ENCODE peak calls at places on chromosomes 2 and 18, in seven cellular contexts. L is right lobe of liver, X is HepG2, C is AG04450, B is osteoblast, K is kidney, J is A549. S is an unnamed sample.

GRCh38 chr18:46073474-46074331 is 1.6 kb upstream of the PSTPIP2 start:
- DNase-seq in X (peak), C (no peak), K (no peak), B (peak), L (no peak), J (no peak), S (no peak)

GRCh38 chr2:234446404-234447076 is 50.3 kb downstream of the ARL4C start:
- DNase-seq in J (no peak), C (no peak), K (peak), B (no peak), X (no peak), L (peak), S (no peak)

GRCh38 chr18:32349728-32350395 is 120.8 kb downstream of the GAREM1 start:
- DNase-seq in X (peak), L (peak), C (peak), K (no peak), J (peak), B (peak), S (peak)

GRCh38 chr2:182503886-182504285 is 77.0 kb upstream of the PDE1A start:
- DNase-seq in J (no peak), K (no peak), C (peak), X (no peak), L (no peak), B (no peak), S (no peak)

GRCh38 chr2:143354050-143354449 is 224.8 kb downstream of the ARHGAP15 start:
- DNase-seq in C (no peak), J (no peak), X (no peak), L (no peak), K (no peak), B (no peak), S (no peak)

GRCh38 chr2:101026923-101027469 is 24.9 kb downstream of the RPL31 start:
- DNase-seq in C (no peak), J (no peak), K (no peak), L (no peak), X (no peak), B (no peak), S (no peak)

GRCh38 chr2:128692895-128693519 is 374.3 kb upstream of the HS6ST1 start:
- DNase-seq in X (no peak), C (no peak), L (no peak), K (no peak), B (no peak), J (no peak), S (no peak)

GRCh38 chr2:215476424-215476823 is 40.6 kb upstream of the FN1 start:
- DNase-seq in B (peak), J (no peak), K (no peak), C (no peak), L (no peak), X (no peak), S (no peak)

GRCh38 chr2:24652265-24653232 is 140.6 kb downstream of the PTRHD1 start:
- DNase-seq in C (no peak), B (no peak), J (no peak), K (no peak), L (no peak), X (no peak), S (no peak)

GRCh38 chr2:218091743-218092142 is 22.7 kb downstream of the RUFY4 start:
- DNase-seq in C (no peak), L (no peak), J (no peak), X (no peak), B (no peak), K (no peak), S (no peak)

GRCh38 chr18:62558015-62558663 is 35.3 kb downstream of the ZCCHC2 start:
- DNase-seq in K (no peak), B (no peak), X (no peak), L (no peak), J (no peak), C (no peak), S (no peak)

GRCh38 chr2:108936868-108937265 is 52.2 kb downstream of the EDAR start:
- DNase-seq in K (peak), C (no peak), L (no peak), B (peak), X (no peak), J (no peak), S (no peak)

GRCh38 chr2:33093293-33093692 is 146.5 kb downstream of the LTBP1 start:
- DNase-seq in X (no peak), B (no peak), L (no peak), J (no peak), C (no peak), K (no peak), S (no peak)

GRCh38 chr2:40421643-40422297 is 30.1 kb downstream of the SLC8A1 start:
- DNase-seq in J (no peak), C (no peak), L (no peak), K (no peak), X (no peak), B (peak), S (no peak)

GRCh38 chr18:13288509-13289138 is 70.1 kb downstream of the LDLRAD4 start:
- DNase-seq in J (no peak), K (no peak), C (no peak), B (no peak), L (no peak), X (no peak), S (no peak)

GRCh38 chr2:157726946-157727345 is 98.3 kb upstream of the ACVR1C start:
- DNase-seq in X (no peak), J (no peak), K (no peak), B (peak), C (no peak), L (no peak), S (no peak)
- H3K4me3 ChIP-seq in X (no peak), J (no peak), K (no peak), B (no peak), C (no peak), L (no peak), S (no peak)

GRCh38 chr2:106096446-106097369 is 97.4 kb downstream of the UXS1 start:
- DNase-seq in X (no peak), J (no peak), K (no peak), C (no peak), B (peak), L (no peak), S (no peak)
- H3K27ac ChIP-seq in X (no peak), J (no peak), K (no peak), C (no peak), B (no peak), L (no peak), S (no peak)

GRCh38 chr2:84526562-84526961 is 10.3 kb downstream of the DNAH6 start:
- DNase-seq in B (peak), J (no peak), X (no peak), K (no peak), L (no peak), C (no peak), S (no peak)
- TF ChIP-seq CTCF in B (no peak), J (peak), X (no peak), K (no peak), L (no peak), C (peak), S (peak)

GRCh38 chr2:45763256-45763655 is 111.8 kb downstream of the PRKCE start:
- DNase-seq in L (no peak), B (no peak), X (no peak), C (no peak), K (no peak), J (no peak), S (no peak)

GRCh38 chr2:45763797-45764196 is 112.3 kb downstream of the PRKCE start:
- DNase-seq in J (no peak), K (no peak), B (no peak), X (no peak), L (no peak), C (no peak), S (no peak)

GRCh38 chr2:45769786-45770576 is 118.5 kb downstream of the PRKCE start:
- DNase-seq in X (no peak), K (no peak), B (no peak), L (no peak), J (no peak), C (no peak), S (peak)

GRCh38 chr2:45765007-45765767 is 113.7 kb downstream of the PRKCE start:
- DNase-seq in J (no peak), X (no peak), K (no peak), C (no peak), B (no peak), L (no peak), S (no peak)

GRCh38 chr2:45765847-45766254 is 114.4 kb downstream of the PRKCE start:
- DNase-seq in B (no peak), J (no peak), C (no peak), K (no peak), L (no peak), X (no peak), S (no peak)
- H3K4me3 ChIP-seq in B (no peak), J (no peak), C (no peak), K (no peak), L (no peak), X (no peak), S (no peak)

DNA sequence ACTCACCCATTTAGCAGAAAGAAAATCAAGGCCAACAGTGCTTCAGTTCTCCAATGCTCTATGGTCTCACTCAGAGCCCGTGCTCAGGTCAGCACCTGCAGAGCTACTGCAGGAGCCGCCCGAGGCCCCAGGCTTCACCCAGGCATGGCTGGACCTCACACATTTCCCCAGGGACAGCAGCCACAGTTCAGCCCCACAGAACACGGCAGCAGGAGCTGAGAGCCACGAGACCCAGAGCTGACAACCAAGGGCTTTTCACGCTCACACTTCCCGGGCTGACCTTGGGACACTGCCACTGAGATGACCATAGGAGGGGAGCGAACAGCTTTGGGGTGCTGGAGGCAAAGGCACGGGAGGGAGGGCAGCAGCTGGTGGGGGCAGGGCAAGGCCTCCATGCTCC is 4.2 kb downstream of the TMEM18 start:
- DNase-seq in B (no peak), K (no peak), J (no peak), L (no peak), X (no peak), C (no peak), S (no peak)
- H3K27ac ChIP-seq in B (peak), K (no peak), J (no peak), L (no peak), X (no peak), C (peak), S (no peak)

DNA sequence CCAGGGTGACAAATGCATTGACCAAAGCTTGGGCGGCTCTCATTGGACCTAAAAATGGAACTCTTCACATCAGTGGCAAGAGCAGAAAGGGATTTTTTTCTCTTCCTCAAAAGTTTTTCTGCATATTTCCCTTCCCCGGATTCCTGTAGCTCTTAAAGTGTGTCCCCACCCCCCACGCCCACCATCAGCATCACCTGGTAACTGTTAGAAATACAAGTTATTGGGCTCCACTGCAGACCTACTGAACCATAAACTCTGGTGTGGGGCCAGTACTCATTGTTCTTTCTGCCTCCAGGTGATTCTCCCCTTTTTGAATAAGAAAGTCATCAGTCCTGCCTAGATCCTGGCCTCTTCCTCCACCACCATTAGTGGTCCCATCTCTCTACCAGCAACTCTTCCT is 1.3 kb upstream of the MYO5B start:
- DNase-seq in J (no peak), X (no peak), K (no peak), L (no peak), B (no peak), C (no peak), S (no peak)
- TF ChIP-seq CTCF in J (no peak), X (no peak), K (no peak), L (no peak), B (no peak), C (no peak), S (no peak)

GRCh38 chr18:70621710-70622109 is 332.9 kb downstream of the SOCS6 start:
- DNase-seq in B (no peak), K (no peak), X (no peak), L (no peak), J (no peak), C (no peak), S (no peak)

GRCh38 chr18:70623106-70623505 is 334.3 kb downstream of the SOCS6 start:
- DNase-seq in J (no peak), L (no peak), K (no peak), C (no peak), B (no peak), X (no peak), S (no peak)

GRCh38 chr18:70620837-70621612 is 332.2 kb downstream of the SOCS6 start:
- DNase-seq in B (peak), J (no peak), L (no peak), C (no peak), K (no peak), X (no peak), S (no peak)
- H3K4me3 ChIP-seq in B (no peak), J (no peak), L (no peak), C (no peak), K (no peak), X (no peak), S (no peak)